ENCODE peak calls at places on chromosomes 13 and 19, in five cellular contexts. Q is fibroblast of mammary gland; C is adrenal gland; S is CD8-positive, alpha-beta T cell; Y is GM12865. A is an unnamed sample.

GRCh38 chr13:50129065-50129922 is 114.0 kb downstream of the KCNRG start:
- DNase-seq in Q (peak; percentile 38), C (no peak), S (no peak), Y (peak; percentile 77), A (peak; percentile 31)

GRCh38 chr19:2341247-2341705 is 12.8 kb downstream of the SPPL2B start:
- DNase-seq in Y (no peak), Q (no peak), S (no peak), C (no peak), A (no peak)

GRCh38 chr19:33214621-33215020 is 11.0 kb downstream of the SLC7A10 start:
- DNase-seq in C (no peak), Y (no peak), Q (peak; percentile 23), S (no peak), A (no peak)

GRCh38 chr13:41271456-41272285 is 8.3 kb upstream of the MTRF1 start:
- DNase-seq in S (peak; percentile 6), Y (peak; percentile 54), C (no peak), Q (no peak), A (no peak)

GRCh38 chr13:33745370-33746324 is 72.3 kb upstream of the RFC3 start:
- DNase-seq in S (no peak), Y (peak; percentile 78), C (no peak), Q (no peak), A (no peak)

GRCh38 chr19:33446918-33447293 is 73.4 kb downstream of the CEBPG start:
- DNase-seq in Q (no peak), S (no peak), Y (no peak), C (no peak), A (no peak)

GRCh38 chr13:66795636-66796035 is 434.5 kb downstream of the PCDH9 start:
- DNase-seq in S (no peak), C (no peak), Q (no peak), Y (no peak), A (no peak)

GRCh38 chr19:15875075-15875474 is 22.8 kb downstream of the CYP4F2 start:
- DNase-seq in Y (no peak), C (no peak), S (no peak), Q (no peak), A (no peak)

GRCh38 chr19:2081873-2082810 is 14.0 kb downstream of the MOB3A start:
- DNase-seq in Y (peak; percentile 74), S (peak; percentile 54), C (no peak), Q (no peak), A (no peak)

GRCh38 chr13:113584870-113585671 is 518 bp downstream of the TFDP1 start:
- DNase-seq in Q (peak; percentile 3), S (no peak), C (no peak), Y (peak; percentile 52), A (peak; percentile 40)

GRCh38 chr13:105806335-105806920 is 729.0 kb downstream of the EFNB2 start:
- DNase-seq in Q (no peak), Y (no peak), C (no peak), S (no peak), A (no peak)

GRCh38 chr19:16258440-16258903 is 60.8 kb downstream of the AP1M1 start:
- DNase-seq in S (no peak), C (peak; percentile 73), Y (no peak), Q (no peak), A (no peak)

GRCh38 chr13:83182845-83183244 is 699.4 kb downstream of the SLITRK1 start:
- DNase-seq in Q (no peak), Y (no peak), C (no peak), S (no peak), A (no peak)

GRCh38 chr19:42601811-42602443 is 7.2 kb upstream of the CEACAM8 start:
- DNase-seq in C (no peak), Q (peak; percentile 25), Y (peak; percentile 25), S (no peak), A (no peak)

GRCh38 chr13:114106991-114107685 is 25.3 kb downstream of the RASA3 start:
- DNase-seq in C (no peak), S (no peak), Q (no peak), Y (no peak), A (no peak)

GRCh38 chr19:38900220-38900629 is 456 bp downstream of the NFKBIB start:
- DNase-seq in Q (peak; percentile 42), Y (no peak), C (no peak), S (no peak), A (no peak)

GRCh38 chr13:29520671-29521070 is 74.8 kb downstream of the SLC7A1 start:
- DNase-seq in Q (peak; percentile 86), C (no peak), S (no peak), Y (no peak), A (no peak)

GRCh38 chr13:93577105-93577504 is 350.5 kb downstream of the GPC6 start:
- DNase-seq in Y (no peak), S (no peak), Q (no peak), C (no peak), A (no peak)

GRCh38 chr13:49305824-49306425 is 58.2 kb downstream of the CDADC1 start:
- DNase-seq in Y (no peak), Q (no peak), S (no peak), C (no peak), A (no peak)

GRCh38 chr19:41774515-41774980 is 19.2 kb downstream of the CEACAM6 start:
- DNase-seq in C (no peak), Q (no peak), Y (no peak), S (peak; percentile 50), A (no peak)

GRCh38 chr13:43783820-43784219 is 3.0 kb downstream of the ENOX1 start:
- DNase-seq in S (no peak), C (no peak), Q (peak; percentile 75), Y (peak; percentile 38), A (no peak)

GRCh38 chr13:44197791-44198770 is 175.5 kb upstream of the SERP2 start:
- DNase-seq in Q (no peak), S (no peak), Y (peak; percentile 78), C (no peak), A (no peak)

GRCh38 chr13:79079351-79079839 is 326.7 kb downstream of the RBM26 start:
- DNase-seq in S (no peak), Y (no peak), Q (no peak), C (no peak), A (no peak)

GRCh38 chr13:51823861-51824260 is 19.9 kb upstream of the DHRS12 start:
- DNase-seq in C (no peak), S (no peak), Q (no peak), Y (no peak), A (no peak)

GRCh38 chr13:39038569-39038898 is 278 bp downstream of the NHLRC3 start:
- DNase-seq in C (peak; percentile 28), S (peak; percentile 41), Q (no peak), Y (peak; percentile 73), A (no peak)

GRCh38 chr13:76672422-76672821 is 213.8 kb downstream of the KCTD12 start:
- DNase-seq in S (no peak), Y (no peak), Q (peak; percentile 65), C (peak; percentile 57), A (no peak)

GRCh38 chr13:52067237-52067636 is 42.7 kb downstream of the UTP14C start:
- DNase-seq in Q (peak; percentile 10), Y (no peak), S (no peak), C (no peak), A (no peak)

GRCh38 chr13:113298001-113298945 is 1.2 kb downstream of the LAMP1 start:
- DNase-seq in Y (no peak), Q (peak; percentile 13), S (no peak), C (no peak), A (no peak)

GRCh38 chr13:86562876-86563275 is 763.7 kb upstream of the SLITRK6 start:
- DNase-seq in C (no peak), Q (no peak), Y (no peak), S (no peak), A (no peak)

GRCh38 chr19:29245221-29245620 is 32.3 kb upstream of the UQCRFS1 start:
- DNase-seq in C (no peak), Q (no peak), Y (no peak), S (no peak), A (no peak)

GRCh38 chr19:41626877-41627276 is at the start of gene CEACAM4:
- DNase-seq in Y (no peak), Q (no peak), C (no peak), S (no peak), A (no peak)

GRCh38 chr19:7534531-7534980 is 961 bp upstream of the PNPLA6 start:
- DNase-seq in C (peak; percentile 72), S (peak; percentile 35), Q (peak; percentile 83), Y (peak; percentile 44), A (no peak)

GRCh38 chr19:57276430-57276829 is 3.9 kb upstream of the ZNF460 start:
- DNase-seq in Y (no peak), S (no peak), C (no peak), Q (no peak), A (no peak)

GRCh38 chr19:57280913-57281425 is 684 bp downstream of the ZNF460 start:
- DNase-seq in C (no peak), Q (peak; percentile 7), S (peak; percentile 32), Y (peak; percentile 78), A (no peak)

GRCh38 chr19:57280165-57280912 is at the start of gene ZNF460:
- DNase-seq in Q (peak; percentile 97), Y (peak; percentile 99), C (peak; percentile 97), S (peak; percentile 97), A (peak; percentile 96)

GRCh38 chr19:57282011-57282636 is 1.8 kb downstream of the ZNF460 start:
- DNase-seq in C (no peak), S (no peak), Q (no peak), Y (peak; percentile 51), A (no peak)

GRCh38 chr19:57279418-57280164 is 694 bp upstream of the ZNF460 start:
- DNase-seq in Y (peak; percentile 96), Q (peak; percentile 93), C (peak; percentile 96), S (peak; percentile 70), A (peak; percentile 62)
- TF ChIP-seq CTCF in Y (peak; percentile 25), Q (peak; percentile 26), C (no peak), S (no peak), A (no peak)

GRCh38 chr13:24539500-24540165 is 27.1 kb upstream of the PARP4 start:
- DNase-seq in Y (no peak), S (no peak), C (no peak), Q (no peak), A (no peak)

GRCh38 chr13:24541127-24541475 is 28.5 kb upstream of the PARP4 start:
- DNase-seq in Y (no peak), Q (no peak), C (no peak), S (no peak), A (no peak)

GRCh38 chr13:24540236-24541126 is 27.9 kb upstream of the PARP4 start:
- DNase-seq in Y (no peak), Q (peak; percentile 5), C (no peak), S (no peak), A (no peak)
- TF ChIP-seq CTCF in Y (no peak), Q (peak; percentile 17), C (no peak), S (no peak), A (no peak)

GRCh38 chr19:51807111-51807701 is 12.2 kb downstream of the FPR3 start:
- DNase-seq in Q (peak; percentile 18), C (no peak), Y (no peak), S (no peak), A (no peak)
- TF ChIP-seq CTCF in Q (no peak), C (no peak), Y (no peak), S (no peak), A (no peak)

GRCh38 chr19:18654469-18654868 is 17.6 kb downstream of the KLHL26 start:
- DNase-seq in C (no peak), S (no peak), Y (no peak), Q (no peak), A (no peak)

GRCh38 chr19:18657590-18658365 is 20.9 kb downstream of the KLHL26 start:
- DNase-seq in S (no peak), C (no peak), Y (peak; percentile 47), Q (peak; percentile 82), A (no peak)

GRCh38 chr19:18656337-18657086 is 19.7 kb downstream of the KLHL26 start:
- DNase-seq in C (peak; percentile 70), Y (no peak), S (no peak), Q (no peak), A (no peak)

GRCh38 chr19:18653853-18654252 is 17.0 kb downstream of the KLHL26 start:
- DNase-seq in S (no peak), C (no peak), Y (no peak), Q (no peak), A (no peak)

GRCh38 chr19:18655173-18655844 is 18.5 kb downstream of the KLHL26 start:
- DNase-seq in S (no peak), Y (no peak), Q (no peak), C (no peak), A (no peak)
- TF ChIP-seq CTCF in S (no peak), Y (no peak), Q (no peak), C (no peak), A (no peak)